ENCODE peak calls at places on chromosome 22, in nine cellular contexts. One of them, this sample, is unnamed.

GRCh38 chr22:44181033-44181911 is 547 bp downstream of the PARVG start:
- DNase-seq in IMR-90: no peak
- DNase-seq in activated T-cell treated with anti-CD3 and anti-CD28 coated beads for 1 hour: peak
- DNase-seq in coronary artery: no peak
- DNase-seq in left colon: no peak
- DNase-seq in erythroblast: peak
- DNase-seq in HL-60: peak
- DNase-seq in nephron progenitor cell: no peak
- DNase-seq in RWPE2: no peak
- DNase-seq in this sample: no peak

GRCh38 chr22:29346659-29347058 is 31.2 kb upstream of the RASL10A start:
- DNase-seq in erythroblast: no peak
- DNase-seq in left colon: no peak
- DNase-seq in IMR-90: no peak
- DNase-seq in HL-60: no peak
- DNase-seq in nephron progenitor cell: no peak
- DNase-seq in RWPE2: no peak
- DNase-seq in activated T-cell treated with anti-CD3 and anti-CD28 coated beads for 1 hour: no peak
- DNase-seq in coronary artery: no peak
- DNase-seq in this sample: peak

GRCh38 chr22:44384981-44385610 is 72.3 kb upstream of the SHISAL1 start:
- DNase-seq in coronary artery: no peak
- DNase-seq in IMR-90: no peak
- DNase-seq in erythroblast: no peak
- DNase-seq in nephron progenitor cell: no peak
- DNase-seq in RWPE2: peak
- DNase-seq in HL-60: no peak
- DNase-seq in activated T-cell treated with anti-CD3 and anti-CD28 coated beads for 1 hour: no peak
- DNase-seq in left colon: no peak
- DNase-seq in this sample: no peak

GRCh38 chr22:21450320-21450831 is 16.8 kb upstream of the TMEM191C start:
- DNase-seq in coronary artery: no peak
- DNase-seq in HL-60: no peak
- DNase-seq in RWPE2: peak
- DNase-seq in IMR-90: no peak
- DNase-seq in nephron progenitor cell: peak
- DNase-seq in left colon: peak
- DNase-seq in erythroblast: no peak
- DNase-seq in activated T-cell treated with anti-CD3 and anti-CD28 coated beads for 1 hour: no peak
- DNase-seq in this sample: no peak

GRCh38 chr22:23036684-23037428 is 33.5 kb upstream of the GNAZ start:
- DNase-seq in coronary artery: no peak
- DNase-seq in activated T-cell treated with anti-CD3 and anti-CD28 coated beads for 1 hour: no peak
- DNase-seq in RWPE2: no peak
- DNase-seq in HL-60: no peak
- DNase-seq in nephron progenitor cell: no peak
- DNase-seq in left colon: no peak
- DNase-seq in IMR-90: peak
- DNase-seq in erythroblast: no peak
- DNase-seq in this sample: peak

GRCh38 chr22:40401532-40401931 is 31.1 kb downstream of the SGSM3 start:
- DNase-seq in coronary artery: no peak
- DNase-seq in left colon: no peak
- DNase-seq in erythroblast: no peak
- DNase-seq in RWPE2: no peak
- DNase-seq in activated T-cell treated with anti-CD3 and anti-CD28 coated beads for 1 hour: no peak
- DNase-seq in IMR-90: no peak
- DNase-seq in HL-60: no peak
- DNase-seq in nephron progenitor cell: no peak
- DNase-seq in this sample: no peak

GRCh38 chr22:27475548-27475897 is 326.0 kb downstream of the MN1 start:
- DNase-seq in IMR-90: no peak
- DNase-seq in erythroblast: no peak
- DNase-seq in HL-60: no peak
- DNase-seq in nephron progenitor cell: no peak
- DNase-seq in left colon: no peak
- DNase-seq in activated T-cell treated with anti-CD3 and anti-CD28 coated beads for 1 hour: no peak
- DNase-seq in coronary artery: no peak
- DNase-seq in RWPE2: no peak
- DNase-seq in this sample: no peak

GRCh38 chr22:50011447-50012200 is 941 bp downstream of the IL17REL start:
- DNase-seq in IMR-90: no peak
- DNase-seq in HL-60: no peak
- DNase-seq in left colon: no peak
- DNase-seq in coronary artery: no peak
- DNase-seq in RWPE2: no peak
- DNase-seq in activated T-cell treated with anti-CD3 and anti-CD28 coated beads for 1 hour: no peak
- DNase-seq in erythroblast: no peak
- DNase-seq in nephron progenitor cell: peak
- DNase-seq in this sample: peak

GRCh38 chr22:38258895-38259294 is 13.9 kb downstream of the TMEM184B start:
- DNase-seq in nephron progenitor cell: no peak
- DNase-seq in activated T-cell treated with anti-CD3 and anti-CD28 coated beads for 1 hour: no peak
- DNase-seq in left colon: no peak
- DNase-seq in IMR-90: peak
- DNase-seq in RWPE2: no peak
- DNase-seq in erythroblast: no peak
- DNase-seq in HL-60: no peak
- DNase-seq in coronary artery: peak
- DNase-seq in this sample: no peak

GRCh38 chr22:39612811-39613548 is 42.4 kb downstream of the CACNA1I start:
- DNase-seq in IMR-90: no peak
- DNase-seq in erythroblast: no peak
- DNase-seq in nephron progenitor cell: no peak
- DNase-seq in left colon: no peak
- DNase-seq in activated T-cell treated with anti-CD3 and anti-CD28 coated beads for 1 hour: no peak
- DNase-seq in RWPE2: no peak
- DNase-seq in HL-60: no peak
- DNase-seq in coronary artery: no peak
- DNase-seq in this sample: no peak

GRCh38 chr22:44574057-44574456 is 76.0 kb upstream of the RTL6 start:
- DNase-seq in left colon: peak
- DNase-seq in IMR-90: peak
- DNase-seq in activated T-cell treated with anti-CD3 and anti-CD28 coated beads for 1 hour: no peak
- DNase-seq in coronary artery: no peak
- DNase-seq in nephron progenitor cell: no peak
- DNase-seq in RWPE2: peak
- DNase-seq in erythroblast: no peak
- DNase-seq in HL-60: no peak
- DNase-seq in this sample: no peak

GRCh38 chr22:27998511-27999410 is 79.7 kb upstream of the PITPNB start:
- DNase-seq in left colon: no peak
- DNase-seq in coronary artery: no peak
- DNase-seq in nephron progenitor cell: no peak
- DNase-seq in activated T-cell treated with anti-CD3 and anti-CD28 coated beads for 1 hour: no peak
- DNase-seq in RWPE2: peak
- DNase-seq in IMR-90: no peak
- DNase-seq in HL-60: no peak
- DNase-seq in erythroblast: no peak
- DNase-seq in this sample: no peak

GRCh38 chr22:24244144-24244787 is 616 bp downstream of the GGT5 start:
- DNase-seq in HL-60: peak
- DNase-seq in nephron progenitor cell: no peak
- DNase-seq in left colon: peak
- DNase-seq in activated T-cell treated with anti-CD3 and anti-CD28 coated beads for 1 hour: no peak
- DNase-seq in IMR-90: peak
- DNase-seq in coronary artery: no peak
- DNase-seq in erythroblast: no peak
- DNase-seq in RWPE2: peak
- DNase-seq in this sample: no peak

GRCh38 chr22:48651036-48651890 is 1176.4 kb downstream of the BRD1 start:
- DNase-seq in RWPE2: no peak
- DNase-seq in activated T-cell treated with anti-CD3 and anti-CD28 coated beads for 1 hour: no peak
- DNase-seq in HL-60: no peak
- DNase-seq in left colon: no peak
- DNase-seq in nephron progenitor cell: no peak
- DNase-seq in erythroblast: no peak
- DNase-seq in IMR-90: no peak
- DNase-seq in coronary artery: no peak
- DNase-seq in this sample: no peak

GRCh38 chr22:23380230-23380573 is 199.9 kb downstream of the IGLL1 start:
- DNase-seq in RWPE2: no peak
- DNase-seq in IMR-90: no peak
- DNase-seq in coronary artery: no peak
- DNase-seq in HL-60: no peak
- DNase-seq in activated T-cell treated with anti-CD3 and anti-CD28 coated beads for 1 hour: no peak
- DNase-seq in left colon: no peak
- DNase-seq in nephron progenitor cell: no peak
- DNase-seq in erythroblast: no peak
- DNase-seq in this sample: no peak

GRCh38 chr22:34669001-34669400 is 397.0 kb upstream of the ISX start:
- DNase-seq in activated T-cell treated with anti-CD3 and anti-CD28 coated beads for 1 hour: no peak
- DNase-seq in nephron progenitor cell: no peak
- DNase-seq in HL-60: no peak
- DNase-seq in erythroblast: no peak
- DNase-seq in left colon: no peak
- DNase-seq in RWPE2: no peak
- DNase-seq in IMR-90: no peak
- DNase-seq in coronary artery: no peak
- DNase-seq in this sample: no peak